ENCODE peak calls at places on chromosomes 12 and 14, in four cellular contexts. G is esophagus squamous epithelium, Y is mammary epithelial cell, Z is H9. L is an unnamed sample.

GRCh38 chr12:131688131-131688844 is 22.6 kb upstream of the SFSWAP start:
- DNase-seq in Z (no peak), G (no peak), Y (no peak), L (no peak)

GRCh38 chr14:32332415-32333116 is 3.5 kb downstream of the AKAP6 start:
- DNase-seq in Z (no peak), Y (peak), G (no peak), L (no peak)

GRCh38 chr12:104352106-104352713 is 48.7 kb downstream of the EID3 start:
- DNase-seq in G (no peak), Y (peak), Z (peak), L (no peak)

GRCh38 chr14:51129130-51129529 is 34.2 kb upstream of the TRIM9 start:
- DNase-seq in Z (no peak), G (no peak), Y (no peak), L (no peak)

GRCh38 chr12:106954462-106955376 is 988 bp upstream of the TMEM263 start:
- DNase-seq in Y (peak), Z (peak), G (no peak), L (no peak)

GRCh38 chr14:37585101-37585479 is 10.0 kb downstream of the FOXA1 start:
- DNase-seq in G (no peak), Z (peak), Y (no peak), L (no peak)

GRCh38 chr14:35287481-35288013 is 4.6 kb upstream of the PSMA6 start:
- DNase-seq in Y (peak), Z (no peak), G (no peak), L (no peak)

GRCh38 chr12:90091809-90092208 is 383.2 kb upstream of the ATP2B1 start:
- DNase-seq in Z (no peak), G (no peak), Y (no peak), L (no peak)

GRCh38 chr14:33851366-33851765 is 99.5 kb downstream of the EGLN3 start:
- DNase-seq in Y (no peak), Z (no peak), G (no peak), L (no peak)

GRCh38 chr14:103848720-103849077 is 1.3 kb upstream of the PPP1R13B start:
- DNase-seq in G (no peak), Z (no peak), Y (no peak), L (peak)

GRCh38 chr14:23041729-23042128 is 283 bp upstream of the PSMB11 start:
- DNase-seq in G (no peak), Z (no peak), Y (no peak), L (no peak)

GRCh38 chr12:16555630-16556029 is 50.3 kb downstream of the LMO3 start:
- DNase-seq in Y (peak), Z (peak), G (no peak), L (no peak)

GRCh38 chr12:11653215-11653753 is 3.8 kb downstream of the ETV6 start:
- DNase-seq in Y (peak), G (no peak), Z (no peak), L (no peak)

GRCh38 chr14:62076825-62077660 is 314.8 kb downstream of the SNAPC1 start:
- DNase-seq in Z (no peak), Y (no peak), G (no peak), L (no peak)

GRCh38 chr12:8687846-8688601 is 9.8 kb upstream of the RIMKLB start:
- DNase-seq in Y (peak), G (no peak), Z (peak), L (no peak)

GRCh38 chr14:89507926-89508460 is 91.0 kb upstream of the FOXN3 start:
- DNase-seq in Z (no peak), G (no peak), Y (peak), L (no peak)

GRCh38 chr14:89507521-89507920 is 90.5 kb upstream of the FOXN3 start:
- DNase-seq in G (no peak), Y (peak), Z (no peak), L (no peak)

GRCh38 chr14:89508863-89509262 is 91.8 kb upstream of the FOXN3 start:
- DNase-seq in G (no peak), Z (no peak), Y (no peak), L (no peak)

GRCh38 chr14:89504602-89505320 is 87.7 kb upstream of the FOXN3 start:
- DNase-seq in Z (no peak), G (no peak), Y (peak), L (no peak)

DNA sequence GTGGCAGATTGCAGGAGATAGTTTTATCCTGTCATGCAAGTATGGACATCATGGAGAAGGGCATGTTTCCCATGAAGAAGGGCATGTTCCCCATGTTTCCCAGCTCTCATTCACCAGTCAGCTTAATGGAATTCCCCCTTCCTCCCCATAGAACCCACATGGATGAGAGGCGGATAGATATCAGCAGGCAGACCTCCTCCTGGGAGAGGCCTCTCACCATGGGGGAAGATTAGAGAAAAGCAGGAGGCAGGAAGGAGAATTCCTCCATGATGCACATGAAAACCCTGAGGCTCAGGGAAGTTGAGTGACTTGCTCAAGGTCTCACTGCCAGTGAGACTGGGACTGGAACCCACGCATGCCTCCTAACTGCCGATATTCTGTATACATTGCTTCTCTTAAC is 92.9 kb upstream of the FOXN3 start:
- DNase-seq in Y (no peak), Z (no peak), G (no peak), L (no peak)
- H3K27ac ChIP-seq in Y (no peak), Z (no peak), G (no peak), L (no peak)

DNA sequence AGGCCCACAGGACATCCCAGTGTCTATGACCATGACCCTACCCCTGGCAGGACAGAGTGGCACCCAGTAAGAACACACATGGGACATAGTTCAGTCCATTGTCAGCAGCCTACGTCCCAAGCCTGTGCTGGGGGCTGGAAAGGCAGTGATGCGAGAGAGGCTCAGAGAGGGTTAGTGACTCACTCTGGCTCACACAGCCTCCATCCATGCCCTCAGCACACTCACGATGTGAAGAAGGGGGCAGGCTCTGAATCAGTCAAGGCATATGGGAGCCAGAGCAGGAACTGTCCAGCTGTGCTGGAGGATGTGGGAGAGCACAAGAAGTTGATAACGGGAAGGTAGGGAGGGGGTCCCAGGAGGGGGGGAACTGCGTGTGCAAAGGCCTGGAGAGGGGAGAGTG is 77.5 kb downstream of the LGMN start:
- DNase-seq in Y (no peak), Z (no peak), G (no peak), L (no peak)
- H3K27ac ChIP-seq in Y (no peak), Z (no peak), G (no peak), L (no peak)

DNA sequence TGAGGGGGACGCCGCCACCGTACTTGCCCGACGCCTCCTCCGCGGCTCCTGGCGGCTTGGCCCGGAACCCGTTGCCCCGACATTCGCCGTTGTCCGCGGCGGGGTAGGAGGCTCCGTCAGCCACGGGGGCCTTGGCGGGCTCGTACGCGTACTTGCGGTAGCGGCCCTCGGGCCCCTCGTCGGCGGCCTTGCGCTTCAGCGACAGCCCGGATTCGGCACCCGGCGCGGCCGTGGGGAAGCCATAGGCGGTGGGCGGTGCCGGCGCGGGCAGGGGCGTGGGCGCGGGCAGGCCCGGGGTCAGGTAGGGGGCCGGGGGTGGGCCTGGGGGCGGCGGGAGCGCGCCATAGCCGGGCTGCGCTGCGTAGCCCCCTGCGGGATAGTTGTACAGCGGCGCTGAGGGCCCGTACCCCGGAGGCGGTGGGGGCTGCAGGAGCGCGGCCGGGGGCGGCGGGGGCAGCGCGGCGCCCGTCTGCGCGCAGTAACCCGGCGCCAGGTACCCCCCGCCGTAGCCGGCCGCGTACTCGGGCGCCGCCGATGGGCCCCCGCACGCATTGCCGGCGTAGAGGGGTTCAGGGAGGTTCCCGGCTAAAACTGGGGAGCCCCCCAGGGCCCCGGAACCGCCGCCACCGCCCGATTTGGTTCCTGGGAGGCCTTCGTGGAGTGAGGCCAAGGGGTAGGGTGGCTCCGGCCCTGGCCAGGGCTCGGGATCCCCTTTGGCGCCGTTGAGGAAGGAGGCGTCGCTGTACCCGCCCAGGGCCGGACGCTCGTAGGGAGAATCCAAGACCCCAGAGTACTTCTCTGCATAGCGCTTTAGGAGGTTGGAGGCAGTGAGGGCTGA is 26.9 kb downstream of the FIGNL2 start:
- DNase-seq in G (no peak), Y (no peak), Z (no peak), L (no peak)
- H3K27ac ChIP-seq in G (peak), Y (no peak), Z (no peak), L (peak)

GRCh38 chr14:74302634-74303569 is at the start of gene ABCD4:
- DNase-seq in G (peak), Z (peak), Y (peak), L (peak)

GRCh38 chr14:74301594-74302159 is 1.1 kb downstream of the ABCD4 start:
- DNase-seq in Z (no peak), G (no peak), Y (no peak), L (no peak)

GRCh38 chr14:74302160-74302628 is 540 bp downstream of the ABCD4 start:
- DNase-seq in Y (peak), G (no peak), Z (no peak), L (no peak)

GRCh38 chr14:74296037-74296467 is 6.7 kb downstream of the ABCD4 start:
- DNase-seq in Z (no peak), Y (no peak), G (no peak), L (no peak)

GRCh38 chr14:74299061-74299545 is 3.6 kb downstream of the ABCD4 start:
- DNase-seq in Z (no peak), G (no peak), Y (no peak), L (no peak)
- H3K27ac ChIP-seq in Z (no peak), G (peak), Y (no peak), L (peak)

GRCh38 chr14:97975960-97976359 is 1178.8 kb downstream of the VRK1 start:
- DNase-seq in Z (no peak), G (no peak), Y (no peak), L (no peak)

GRCh38 chr14:97977711-97978261 is 1180.6 kb downstream of the VRK1 start:
- DNase-seq in Z (peak), G (no peak), Y (peak), L (peak)

GRCh38 chr14:97978336-97978735 is 1181.2 kb downstream of the VRK1 start:
- DNase-seq in Y (peak), Z (peak), G (no peak), L (peak)

DNA sequence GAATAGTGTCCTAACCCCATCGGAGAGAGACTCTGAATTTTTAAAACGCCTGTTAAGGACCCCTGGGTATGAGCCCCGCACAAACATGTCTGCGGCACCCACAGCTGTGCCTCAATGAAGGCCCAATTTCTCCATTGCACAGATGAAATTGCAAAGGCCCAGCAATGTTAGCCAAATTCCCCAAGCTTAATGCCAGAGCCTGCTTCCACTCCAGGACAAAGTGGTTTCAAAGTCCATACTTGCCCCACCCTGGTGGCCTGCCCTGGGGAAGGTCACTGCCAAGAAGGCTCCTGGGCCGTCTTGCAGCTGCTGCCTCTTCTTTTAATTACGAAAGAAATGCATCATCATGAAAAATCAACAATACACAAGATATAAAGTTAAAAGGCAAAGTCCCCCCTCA is 1179.7 kb downstream of the VRK1 start:
- DNase-seq in Z (no peak), Y (no peak), G (no peak), L (peak)
- H3K27ac ChIP-seq in Z (no peak), Y (no peak), G (peak), L (peak)

L was measured in suprapubic skin.